ENCODE peak calls at places on chromosomes 16 and 17, in eight cellular contexts. W is IMR-90, P is H1, J is A549, N is GM12878, V is SK-N-SH, F is K562, U is HepG2. I is an unnamed sample.
A peak's percentile ranks its signal among the peaks of the same experiment; 100 is the strongest.

GRCh38 chr17:46121165-46121764 is 72.0 kb downstream of the KANSL1 start:
- DNase-seq in W (no peak), P (no peak), J (no peak), N (peak; percentile 48), V (no peak), F (no peak), U (no peak), I (no peak)

GRCh38 chr17:4118095-4118743 is 24.6 kb downstream of the ZZEF1 start:
- DNase-seq in W (peak; percentile 10), P (no peak), J (no peak), N (no peak), V (no peak), F (no peak), U (no peak), I (no peak)

GRCh38 chr16:82882982-82883863 is 256.5 kb downstream of the CDH13 start:
- DNase-seq in W (no peak), P (no peak), J (no peak), N (no peak), V (no peak), F (no peak), U (no peak), I (no peak)

GRCh38 chr17:59167571-59168001 is 12.0 kb downstream of the PRR11 start:
- DNase-seq in W (peak; percentile 59), P (no peak), J (no peak), N (no peak), V (no peak), F (no peak), U (no peak), I (no peak)

GRCh38 chr17:17141860-17142552 is 64.1 kb downstream of the PLD6 start:
- DNase-seq in W (peak; percentile 50), P (no peak), J (peak; percentile 63), N (no peak), V (peak; percentile 84), F (peak; percentile 85), U (no peak), I (peak; percentile 77)

GRCh38 chr17:82356028-82356427 is 3.0 kb upstream of the TEX19 start:
- DNase-seq in W (no peak), P (no peak), J (no peak), N (no peak), V (no peak), F (no peak), U (no peak), I (no peak)

GRCh38 chr16:46736695-46737094 is 11.4 kb downstream of the MYLK3 start:
- DNase-seq in W (no peak), P (no peak), J (no peak), N (no peak), V (no peak), F (no peak), U (no peak), I (no peak)

GRCh38 chr17:7260601-7261376 is 1.5 kb downstream of the CLDN7 start:
- DNase-seq in W (no peak), P (no peak), J (no peak), N (no peak), V (no peak), F (no peak), U (no peak), I (peak; percentile 89)

GRCh38 chr17:39979865-39980401 is 674 bp upstream of the PSMD3 start:
- DNase-seq in W (peak; percentile 19), P (no peak), J (peak; percentile 48), N (no peak), V (peak; percentile 67), F (peak; percentile 82), U (peak; percentile 48), I (peak; percentile 31)

GRCh38 chr17:16250635-16251034 is 33.6 kb downstream of the PIGL start:
- DNase-seq in W (peak; percentile 60), P (no peak), J (no peak), N (no peak), V (no peak), F (no peak), U (peak; percentile 70), I (no peak)

GRCh38 chr17:37483311-37484039 is 6.2 kb upstream of the DUSP14 start:
- DNase-seq in W (peak; percentile 98), P (no peak), J (peak; percentile 53), N (no peak), V (peak; percentile 42), F (no peak), U (no peak), I (no peak)

GRCh38 chr17:4607261-4607731 is 23.0 kb downstream of the SMTNL2 start:
- DNase-seq in W (no peak), P (no peak), J (no peak), N (no peak), V (no peak), F (no peak), U (no peak), I (no peak)

GRCh38 chr17:63530557-63531021 is 7.4 kb downstream of the KCNH6 start:
- DNase-seq in W (no peak), P (no peak), J (no peak), N (no peak), V (no peak), F (no peak), U (no peak), I (no peak)

GRCh38 chr17:40862985-40863733 is 3.9 kb downstream of the KRT12 start:
- DNase-seq in W (no peak), P (peak; percentile 66), J (no peak), N (no peak), V (no peak), F (no peak), U (peak; percentile 48), I (peak; percentile 93)

GRCh38 chr17:58320163-58320558 is 8.4 kb downstream of the TSPOAP1 start:
- DNase-seq in W (no peak), P (no peak), J (no peak), N (no peak), V (no peak), F (no peak), U (no peak), I (peak; percentile 9)

GRCh38 chr17:10019941-10020403 is 114.9 kb upstream of the RCVRN start:
- DNase-seq in W (no peak), P (no peak), J (no peak), N (no peak), V (no peak), F (no peak), U (no peak), I (no peak)

GRCh38 chr16:80931985-80932720 is 74.5 kb downstream of the CMC2 start:
- DNase-seq in W (peak; percentile 35), P (peak; percentile 33), J (peak; percentile 71), N (no peak), V (peak; percentile 84), F (no peak), U (peak; percentile 23), I (peak; percentile 65)

GRCh38 chr17:79045830-79046500 is 22.0 kb downstream of the C1QTNF1 start:
- DNase-seq in W (peak; percentile 57), P (peak; percentile 41), J (peak; percentile 78), N (no peak), V (peak; percentile 93), F (peak; percentile 77), U (peak; percentile 71), I (peak; percentile 84)

GRCh38 chr16:49855822-49856740 is at the start of gene ZNF423:
- DNase-seq in W (no peak), P (no peak), J (no peak), N (no peak), V (peak; percentile 75), F (no peak), U (no peak), I (peak; percentile 44)
- TF ChIP-seq USF2 in W (no peak), P (no peak), J (no peak), N (no peak), V (no peak), F (no peak), U (no peak), I (no peak)

DNA sequence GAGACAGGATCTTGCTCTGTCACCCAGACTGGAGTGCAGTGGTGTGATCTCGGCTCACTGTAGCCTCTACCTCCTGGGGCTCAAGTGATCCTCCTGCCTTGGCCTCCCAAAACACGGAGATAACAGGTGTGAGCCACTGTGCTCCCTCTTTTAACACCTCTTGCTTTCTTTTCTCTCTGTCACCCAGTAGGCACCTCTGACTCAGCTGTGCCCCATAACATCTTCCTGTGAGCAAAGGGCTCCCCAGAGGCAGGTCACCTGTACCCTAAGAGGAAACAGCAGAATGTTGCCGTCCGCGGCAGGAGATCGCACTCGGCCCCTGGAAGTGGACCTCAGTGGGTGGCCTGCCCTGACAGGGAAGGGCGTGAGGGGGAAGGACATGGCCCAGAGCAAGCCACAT is 918 bp upstream of the NLRC3 start:
- DNase-seq in W (no peak), P (no peak), J (no peak), N (peak; percentile 23), V (no peak), F (no peak), U (no peak), I (no peak)
- TF ChIP-seq USF2 in W (no peak), P (no peak), J (no peak), N (no peak), V (no peak), F (no peak), U (no peak), I (no peak)

GRCh38 chr17:76772842-76773521 is 35.1 kb downstream of the MFSD11 start:
- DNase-seq in W (peak; percentile 70), P (no peak), J (peak; percentile 55), N (no peak), V (peak; percentile 64), F (no peak), U (peak; percentile 59), I (no peak)
- TF ChIP-seq USF2 in W (no peak), P (no peak), J (no peak), N (no peak), V (no peak), F (no peak), U (no peak), I (no peak)

GRCh38 chr17:28812980-28813377 is 29.6 kb downstream of the FAM222B start:
- DNase-seq in W (peak; percentile 71), P (no peak), J (no peak), N (no peak), V (peak; percentile 68), F (no peak), U (no peak), I (no peak)

GRCh38 chr17:28810437-28810836 is 32.2 kb downstream of the FAM222B start:
- DNase-seq in W (no peak), P (no peak), J (no peak), N (no peak), V (no peak), F (no peak), U (no peak), I (no peak)

GRCh38 chr17:28807925-28808641 is 34.5 kb downstream of the FAM222B start:
- DNase-seq in W (peak; percentile 92), P (no peak), J (peak; percentile 78), N (no peak), V (no peak), F (no peak), U (peak; percentile 68), I (no peak)

GRCh38 chr17:28812136-28812979 is 30.2 kb downstream of the FAM222B start:
- DNase-seq in W (peak; percentile 96), P (peak; percentile 96), J (peak; percentile 97), N (peak; percentile 78), V (peak; percentile 98), F (peak; percentile 100), U (peak; percentile 92), I (peak; percentile 99)

DNA sequence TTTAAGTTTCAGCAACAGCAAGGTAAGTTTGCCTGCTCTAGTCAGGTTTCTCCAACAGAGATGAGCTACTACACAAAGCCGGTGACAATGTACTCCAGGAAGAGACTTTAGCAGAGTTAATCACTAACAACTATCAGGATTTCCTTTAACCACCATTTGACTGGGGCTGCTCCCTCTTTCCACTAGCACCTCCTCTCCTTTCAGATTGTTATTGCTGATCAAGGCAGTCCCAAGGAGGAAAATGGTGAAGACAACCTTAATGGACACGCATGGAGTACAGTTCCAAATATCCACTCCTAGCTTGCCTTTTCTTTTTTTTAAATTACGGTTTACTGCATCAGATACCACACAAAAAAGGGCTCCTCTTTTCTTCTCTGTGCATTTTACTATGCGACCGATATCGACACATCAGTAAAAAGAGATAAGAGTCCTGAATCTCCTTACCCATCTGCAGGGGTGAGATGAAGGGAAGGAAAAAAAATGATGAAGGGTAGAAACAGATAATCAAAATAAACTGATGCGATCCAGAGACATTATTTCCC is 30.9 kb downstream of the FAM222B start:
- DNase-seq in W (peak; percentile 21), P (no peak), J (peak; percentile 59), N (no peak), V (peak; percentile 15), F (peak; percentile 46), U (peak; percentile 36), I (no peak)
- TF ChIP-seq USF2 in W (no peak), P (no peak), J (no peak), N (no peak), V (no peak), F (no peak), U (no peak), I (no peak)